ENCODE peak calls at places on chromosomes 11 and 22, in five cellular contexts. One of them, this sample, is unnamed.

GRCh38 chr22:27204817-27205216 is 547.4 kb downstream of the MIAT start:
- DNase-seq in upper lobe of left lung: no peak
- DNase-seq in uterus: no peak
- DNase-seq in stomach: no peak
- DNase-seq in heart left ventricle: no peak
- DNase-seq in this sample: no peak

GRCh38 chr22:21839765-21840140 is 27.7 kb downstream of the MAPK1 start:
- DNase-seq in upper lobe of left lung: no peak
- DNase-seq in uterus: no peak
- DNase-seq in stomach: no peak
- DNase-seq in heart left ventricle: no peak
- DNase-seq in this sample: no peak

GRCh38 chr22:29654420-29654819 is 51.0 kb downstream of the NF2 start:
- DNase-seq in upper lobe of left lung: no peak
- DNase-seq in uterus: no peak
- DNase-seq in stomach: no peak
- DNase-seq in heart left ventricle: no peak
- DNase-seq in this sample: no peak

GRCh38 chr11:1287928-1288327 is 21.5 kb downstream of the TOLLIP start:
- DNase-seq in upper lobe of left lung: no peak
- DNase-seq in uterus: no peak
- DNase-seq in stomach: no peak
- DNase-seq in heart left ventricle: peak
- DNase-seq in this sample: no peak

GRCh38 chr22:36872084-36872483 is 11.3 kb downstream of the NCF4 start:
- DNase-seq in upper lobe of left lung: no peak
- DNase-seq in uterus: no peak
- DNase-seq in stomach: no peak
- DNase-seq in heart left ventricle: no peak
- DNase-seq in this sample: no peak

GRCh38 chr11:123543796-123544195 is 110.6 kb downstream of the SCN3B start:
- DNase-seq in upper lobe of left lung: no peak
- DNase-seq in uterus: no peak
- DNase-seq in stomach: no peak
- DNase-seq in heart left ventricle: no peak
- DNase-seq in this sample: no peak

GRCh38 chr22:31093956-31094622 is 13.0 kb downstream of the SMTN start:
- DNase-seq in upper lobe of left lung: no peak
- DNase-seq in uterus: peak
- DNase-seq in stomach: peak
- DNase-seq in heart left ventricle: peak
- DNase-seq in this sample: no peak

GRCh38 chr22:41777749-41778395 is 22.6 kb upstream of the CCDC134 start:
- DNase-seq in upper lobe of left lung: peak
- DNase-seq in uterus: no peak
- DNase-seq in stomach: no peak
- DNase-seq in heart left ventricle: no peak
- DNase-seq in this sample: no peak

GRCh38 chr11:80487952-80488351 is 1047.1 kb upstream of the TENM4 start:
- DNase-seq in upper lobe of left lung: no peak
- DNase-seq in uterus: no peak
- DNase-seq in stomach: no peak
- DNase-seq in heart left ventricle: no peak
- DNase-seq in this sample: no peak

GRCh38 chr22:23075525-23076216 is 5.4 kb downstream of the GNAZ start:
- DNase-seq in upper lobe of left lung: no peak
- DNase-seq in uterus: no peak
- DNase-seq in stomach: peak
- DNase-seq in heart left ventricle: no peak
- DNase-seq in this sample: no peak

GRCh38 chr11:10026514-10026913 is 267.5 kb downstream of the SBF2 start:
- DNase-seq in upper lobe of left lung: no peak
- DNase-seq in uterus: no peak
- DNase-seq in stomach: no peak
- DNase-seq in heart left ventricle: no peak
- DNase-seq in this sample: no peak

GRCh38 chr11:134559617-134559992 is 147.6 kb upstream of the B3GAT1 start:
- DNase-seq in upper lobe of left lung: peak
- DNase-seq in uterus: no peak
- DNase-seq in stomach: no peak
- DNase-seq in heart left ventricle: no peak
- DNase-seq in this sample: no peak

GRCh38 chr11:46446343-46446751 is 54.8 kb upstream of the CHRM4 start:
- DNase-seq in upper lobe of left lung: no peak
- DNase-seq in uterus: no peak
- DNase-seq in stomach: no peak
- DNase-seq in heart left ventricle: no peak
- DNase-seq in this sample: no peak

GRCh38 chr22:27885977-27886842 is 32.8 kb downstream of the PITPNB start:
- DNase-seq in upper lobe of left lung: peak
- DNase-seq in uterus: no peak
- DNase-seq in stomach: peak
- DNase-seq in heart left ventricle: no peak
- DNase-seq in this sample: peak

GRCh38 chr11:76721755-76722677 is 51.5 kb upstream of the LRRC32 start:
- DNase-seq in upper lobe of left lung: peak
- DNase-seq in uterus: peak
- DNase-seq in stomach: peak
- DNase-seq in heart left ventricle: peak
- DNase-seq in this sample: peak

GRCh38 chr22:39546889-39547586 is 14.5 kb upstream of the RPS19BP1 start:
- DNase-seq in upper lobe of left lung: no peak
- DNase-seq in uterus: no peak
- DNase-seq in stomach: no peak
- DNase-seq in heart left ventricle: no peak
- DNase-seq in this sample: no peak

GRCh38 chr11:100581318-100581717 is 105.8 kb upstream of the ARHGAP42 start:
- DNase-seq in upper lobe of left lung: no peak
- DNase-seq in uterus: no peak
- DNase-seq in stomach: no peak
- DNase-seq in heart left ventricle: no peak
- DNase-seq in this sample: no peak

GRCh38 chr22:21865041-21865440 is 2.4 kb downstream of the MAPK1 start:
- DNase-seq in upper lobe of left lung: peak
- DNase-seq in uterus: peak
- DNase-seq in stomach: peak
- DNase-seq in heart left ventricle: peak
- DNase-seq in this sample: no peak

GRCh38 chr11:134159652-134160051 is 64.1 kb downstream of the NCAPD3 start:
- DNase-seq in upper lobe of left lung: no peak
- DNase-seq in uterus: no peak
- DNase-seq in stomach: no peak
- DNase-seq in heart left ventricle: no peak
- DNase-seq in this sample: no peak

GRCh38 chr11:120985718-120986569 is 38.0 kb upstream of the TBCEL start:
- DNase-seq in upper lobe of left lung: peak
- DNase-seq in uterus: peak
- DNase-seq in stomach: peak
- DNase-seq in heart left ventricle: peak
- DNase-seq in this sample: no peak

GRCh38 chr11:109939176-109939810 is 153.9 kb upstream of the ZC3H12C start:
- DNase-seq in upper lobe of left lung: peak
- DNase-seq in uterus: no peak
- DNase-seq in stomach: no peak
- DNase-seq in heart left ventricle: peak
- DNase-seq in this sample: peak

DNA sequence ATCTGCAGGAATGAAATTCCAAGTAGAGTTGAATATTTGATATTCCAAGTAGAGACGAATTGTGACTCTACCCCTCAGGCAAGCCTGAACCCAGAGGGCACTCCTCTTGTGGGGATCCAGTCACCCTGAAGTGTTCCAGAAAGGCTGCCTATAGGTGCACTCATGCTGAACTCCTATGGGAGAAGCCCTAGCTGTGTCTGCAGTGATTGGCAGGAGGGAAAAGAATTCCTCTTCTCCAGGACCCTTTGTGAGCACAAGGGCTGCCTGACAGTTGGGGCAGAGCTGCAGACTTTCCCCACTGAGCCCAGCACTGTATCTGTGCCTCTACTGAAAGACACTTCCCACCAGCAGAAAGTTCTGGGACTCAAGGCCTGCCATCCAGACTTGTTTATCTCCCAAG is 35.0 kb downstream of the BBOX1 start:
- DNase-seq in upper lobe of left lung: no peak
- DNase-seq in uterus: no peak
- DNase-seq in stomach: no peak
- DNase-seq in heart left ventricle: no peak
- DNase-seq in this sample: no peak
- H3K4me3 ChIP-seq in upper lobe of left lung: no peak
- H3K4me3 ChIP-seq in uterus: no peak
- H3K4me3 ChIP-seq in stomach: no peak
- H3K4me3 ChIP-seq in heart left ventricle: no peak
- H3K4me3 ChIP-seq in this sample: no peak

GRCh38 chr11:17000987-17001386 is 13.2 kb downstream of the PLEKHA7 start:
- DNase-seq in upper lobe of left lung: no peak
- DNase-seq in uterus: no peak
- DNase-seq in stomach: no peak
- DNase-seq in heart left ventricle: no peak
- DNase-seq in this sample: no peak
- H3K27ac ChIP-seq in upper lobe of left lung: no peak
- H3K27ac ChIP-seq in uterus: no peak
- H3K27ac ChIP-seq in stomach: no peak
- H3K27ac ChIP-seq in heart left ventricle: no peak
- H3K27ac ChIP-seq in this sample: no peak

GRCh38 chr11:27649800-27650199 is 50.5 kb downstream of the BDNF start:
- DNase-seq in upper lobe of left lung: no peak
- DNase-seq in uterus: no peak
- DNase-seq in stomach: no peak
- DNase-seq in heart left ventricle: no peak
- DNase-seq in this sample: no peak

GRCh38 chr11:27653990-27654758 is 46.1 kb downstream of the BDNF start:
- DNase-seq in upper lobe of left lung: no peak
- DNase-seq in uterus: no peak
- DNase-seq in stomach: no peak
- DNase-seq in heart left ventricle: no peak
- DNase-seq in this sample: no peak

GRCh38 chr11:27642954-27643353 is 57.3 kb downstream of the BDNF start:
- DNase-seq in upper lobe of left lung: no peak
- DNase-seq in uterus: no peak
- DNase-seq in stomach: no peak
- DNase-seq in heart left ventricle: no peak
- DNase-seq in this sample: no peak

GRCh38 chr11:27646051-27646818 is 54.0 kb downstream of the BDNF start:
- DNase-seq in upper lobe of left lung: no peak
- DNase-seq in uterus: no peak
- DNase-seq in stomach: no peak
- DNase-seq in heart left ventricle: peak
- DNase-seq in this sample: no peak

DNA sequence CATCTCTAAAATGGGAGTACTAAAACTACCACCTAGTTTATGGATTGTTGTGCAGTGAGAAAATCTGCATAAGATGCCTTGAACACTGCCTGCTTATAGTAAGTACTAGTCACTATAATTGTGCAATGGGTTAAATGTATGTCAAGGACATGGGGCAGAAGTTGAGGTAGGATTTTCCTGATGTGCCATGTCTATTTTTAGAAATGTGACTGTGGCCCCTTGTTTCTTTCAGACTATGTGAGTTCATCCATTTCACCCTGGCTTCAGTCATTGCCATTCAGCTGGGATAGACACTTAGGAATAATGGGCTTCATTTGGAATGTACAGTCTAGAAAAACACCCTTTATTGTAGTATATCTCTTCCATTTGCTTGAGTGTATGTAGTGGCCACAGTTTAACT is 51.4 kb downstream of the BDNF start:
- DNase-seq in upper lobe of left lung: no peak
- DNase-seq in uterus: no peak
- DNase-seq in stomach: no peak
- DNase-seq in heart left ventricle: no peak
- DNase-seq in this sample: no peak
- TF ChIP-seq POLR2A in upper lobe of left lung: no peak
- TF ChIP-seq POLR2A in uterus: no peak
- TF ChIP-seq POLR2A in stomach: no peak
- TF ChIP-seq POLR2A in heart left ventricle: no peak
- TF ChIP-seq POLR2A in this sample: no peak

GRCh38 chr22:20428496-20429253 is 8.9 kb downstream of the SCARF2 start:
- DNase-seq in upper lobe of left lung: no peak
- DNase-seq in uterus: no peak
- DNase-seq in stomach: no peak
- DNase-seq in heart left ventricle: no peak
- DNase-seq in this sample: no peak

GRCh38 chr22:20429254-20430100 is 8.1 kb downstream of the SCARF2 start:
- DNase-seq in upper lobe of left lung: peak
- DNase-seq in uterus: no peak
- DNase-seq in stomach: peak
- DNase-seq in heart left ventricle: peak
- DNase-seq in this sample: no peak

GRCh38 chr22:20430641-20431519 is 6.7 kb downstream of the SCARF2 start:
- DNase-seq in upper lobe of left lung: no peak
- DNase-seq in uterus: no peak
- DNase-seq in stomach: peak
- DNase-seq in heart left ventricle: peak
- DNase-seq in this sample: no peak

GRCh38 chr22:20431520-20432237 is 5.9 kb downstream of the SCARF2 start:
- DNase-seq in upper lobe of left lung: no peak
- DNase-seq in uterus: no peak
- DNase-seq in stomach: no peak
- DNase-seq in heart left ventricle: no peak
- DNase-seq in this sample: no peak

GRCh38 chr22:20430101-20430640 is 7.5 kb downstream of the SCARF2 start:
- DNase-seq in upper lobe of left lung: no peak
- DNase-seq in uterus: no peak
- DNase-seq in stomach: no peak
- DNase-seq in heart left ventricle: no peak
- DNase-seq in this sample: no peak
- H3K4me3 ChIP-seq in upper lobe of left lung: peak
- H3K4me3 ChIP-seq in uterus: no peak
- H3K4me3 ChIP-seq in stomach: peak
- H3K4me3 ChIP-seq in heart left ventricle: no peak
- H3K4me3 ChIP-seq in this sample: no peak

GRCh38 chr22:25582946-25583345 is 18.5 kb downstream of the GRK3 start:
- DNase-seq in upper lobe of left lung: no peak
- DNase-seq in uterus: no peak
- DNase-seq in stomach: no peak
- DNase-seq in heart left ventricle: no peak
- DNase-seq in this sample: no peak
- H3K27ac ChIP-seq in upper lobe of left lung: no peak
- H3K27ac ChIP-seq in uterus: no peak
- H3K27ac ChIP-seq in stomach: no peak
- H3K27ac ChIP-seq in heart left ventricle: no peak
- H3K27ac ChIP-seq in this sample: no peak